ENCODE peak calls at places on chromosome 21, in four cellular contexts. I is SK-N-SH; V is cardiac muscle cell; O is CD4-positive, alpha-beta memory T cell. A is an unnamed sample. For H3K4me1 and H3K27me3, the result is how much of the 10 kb centered on the place peaks cover.

GRCh38 chr21:16420086-16420724 is 690.4 kb downstream of the USP25 start:
- DNase-seq in I (peak), V (peak), O (no peak), A (no peak)

GRCh38 chr21:29115899-29116298 is 14.5 kb upstream of the MAP3K7CL start:
- DNase-seq in I (no peak), V (no peak), O (no peak), A (no peak)

GRCh38 chr21:30463713-30464112 is 16.5 kb downstream of the KRTAP19-1 start:
- DNase-seq in I (peak), V (no peak), O (no peak), A (no peak)

GRCh38 chr21:20004353-20004752 is 993.9 kb upstream of the NCAM2 start:
- DNase-seq in I (no peak), V (no peak), O (no peak), A (no peak)

GRCh38 chr21:16330340-16331319 is 600.8 kb downstream of the USP25 start:
- DNase-seq in I (peak), V (peak), O (peak), A (no peak)

GRCh38 chr21:28675265-28676041 is 317.2 kb downstream of the LTN1 start:
- DNase-seq in I (no peak), V (peak), O (no peak), A (no peak)

GRCh38 chr21:15841856-15842564 is 112.2 kb downstream of the USP25 start:
- DNase-seq in I (no peak), V (peak), O (no peak), A (no peak)

GRCh38 chr21:28410264-28410663 is 582.4 kb downstream of the LTN1 start:
- DNase-seq in I (peak), V (peak), O (no peak), A (no peak)

GRCh38 chr21:26391166-26391565 is 181.9 kb downstream of the CYYR1 start:
- DNase-seq in I (no peak), V (no peak), O (no peak), A (no peak)

GRCh38 chr21:33070921-33071877 is 1.3 kb downstream of the OLIG1 start:
- DNase-seq in I (peak), V (peak), O (no peak), A (no peak)

GRCh38 chr21:35940074-35940927 is 120.0 kb downstream of the SETD4 start:
- DNase-seq in I (peak), V (peak), O (no peak), A (no peak)

GRCh38 chr21:26366781-26367180 is 196.2 kb upstream of the APP start:
- DNase-seq in I (no peak), V (no peak), O (no peak), A (no peak)

GRCh38 chr21:16239659-16240265 is 510.0 kb downstream of the USP25 start:
- DNase-seq in I (no peak), V (no peak), O (no peak), A (no peak)

GRCh38 chr21:33386222-33386784 is 16.9 kb upstream of the IFNGR2 start:
- DNase-seq in I (no peak), V (no peak), O (no peak), A (no peak)

GRCh38 chr21:31686272-31686913 is 26.9 kb downstream of the SOD1 start:
- DNase-seq in I (no peak), V (no peak), O (no peak), A (no peak)

GRCh38 chr21:32819702-32820101 is 48.1 kb upstream of the PAXBP1 start:
- DNase-seq in I (no peak), V (peak), O (no peak), A (no peak)

GRCh38 chr21:16891821-16892220 is 621.0 kb upstream of the CXADR start:
- DNase-seq in I (no peak), V (peak), O (no peak), A (no peak)

GRCh38 chr21:36699026-36699545 is at the start of gene SIM2:
- DNase-seq in I (peak), V (peak), O (no peak), A (no peak)

GRCh38 chr21:36859744-36860501 is 106.5 kb downstream of the HLCS start:
- DNase-seq in I (peak), V (peak), O (peak), A (peak)

GRCh38 chr21:28229811-28230210 is 762.9 kb downstream of the LTN1 start:
- DNase-seq in I (no peak), V (peak), O (no peak), A (no peak)

GRCh38 chr21:39390212-39390765 is 41.4 kb upstream of the HMGN1 start:
- DNase-seq in I (no peak), V (no peak), O (no peak), A (no peak)

GRCh38 chr21:16192900-16193299 is 463.1 kb downstream of the USP25 start:
- DNase-seq in I (no peak), V (peak), O (no peak), A (no peak)

GRCh38 chr21:25039461-25040380 is 567.6 kb downstream of the MRPL39 start:
- DNase-seq in I (no peak), V (no peak), O (no peak), A (no peak)

GRCh38 chr21:14879458-14879857 is 185.3 kb downstream of the NRIP1 start:
- DNase-seq in I (no peak), V (no peak), O (no peak), A (no peak)

GRCh38 chr21:24148461-24148860 is 1458.8 kb downstream of the MRPL39 start:
- DNase-seq in I (no peak), V (no peak), O (no peak), A (no peak)

GRCh38 chr21:37207441-37208009 is 59.6 kb downstream of the VPS26C start:
- DNase-seq in I (peak), V (no peak), O (no peak), A (peak)

GRCh38 chr21:31162079-31162699 is 123.9 kb upstream of the KRTAP19-8 start:
- DNase-seq in I (no peak), V (no peak), O (no peak), A (no peak)

GRCh38 chr21:30189763-30190162 is 23.2 kb upstream of the CLDN17 start:
- DNase-seq in I (no peak), V (no peak), O (no peak), A (no peak)

GRCh38 chr21:15968911-15969310 is 239.1 kb downstream of the USP25 start:
- DNase-seq in I (no peak), V (no peak), O (no peak), A (no peak)

GRCh38 chr21:14956826-14957225 is 108.0 kb downstream of the NRIP1 start:
- DNase-seq in I (no peak), V (peak), O (no peak), A (no peak)

GRCh38 chr21:40227111-40227510 is 359.9 kb downstream of the PCP4 start:
- DNase-seq in I (no peak), V (no peak), O (no peak), A (no peak)

GRCh38 chr21:35779690-35780570 is 280.4 kb downstream of the SETD4 start:
- DNase-seq in I (no peak), V (peak), O (no peak), A (no peak)

GRCh38 chr21:35635994-35636393 is 424.3 kb downstream of the SETD4 start:
- DNase-seq in I (no peak), V (no peak), O (no peak), A (no peak)

GRCh38 chr21:29232601-29233541 is 65.9 kb upstream of the BACH1 start:
- DNase-seq in I (no peak), V (peak), O (peak), A (no peak)

GRCh38 chr21:32732544-32732943 is 4.7 kb upstream of the SYNJ1 start:
- DNase-seq in I (no peak), V (no peak), O (no peak), A (no peak)

GRCh38 chr21:32612075-32612998 is at the start of gene CFAP298:
- DNase-seq in I (peak), V (peak), O (peak), A (peak)

GRCh38 chr21:46191257-46191685 is 7.0 kb upstream of the SPATC1L start:
- DNase-seq in I (peak), V (peak), O (no peak), A (peak)

GRCh38 chr21:39317134-39318090 is 4.0 kb upstream of the BRWD1 start:
- DNase-seq in I (peak), V (peak), O (no peak), A (no peak)

GRCh38 chr21:42381347-42381984 is 14.4 kb downstream of the TMPRSS3 start:
- DNase-seq in I (no peak), V (peak), O (peak), A (no peak)

GRCh38 chr21:42384184-42384583 is 11.7 kb downstream of the TMPRSS3 start:
- DNase-seq in I (no peak), V (no peak), O (no peak), A (no peak)

GRCh38 chr21:42384999-42385398 is 10.9 kb downstream of the TMPRSS3 start:
- DNase-seq in I (no peak), V (no peak), O (no peak), A (no peak)

GRCh38 chr21:42383331-42383730 is 12.5 kb downstream of the TMPRSS3 start:
- DNase-seq in I (no peak), V (no peak), O (no peak), A (no peak)

GRCh38 chr21:42382915-42383314 is 12.9 kb downstream of the TMPRSS3 start:
- DNase-seq in I (no peak), V (no peak), O (no peak), A (no peak)
- H3K4me1 ChIP-seq in I (under half), V (under half), O (under half), A (under half)

GRCh38 chr21:38299651-38300050 is 42.9 kb downstream of the KCNJ15 start:
- DNase-seq in I (no peak), V (no peak), O (no peak), A (no peak)
- H3K27me3 ChIP-seq in I (under half), V (under half), O (under half), A (under half)

GRCh38 chr21:45166931-45167330 is 92.6 kb downstream of the ADARB1 start:
- DNase-seq in I (no peak), V (no peak), O (no peak), A (no peak)
- H3K4me1 ChIP-seq in I (under half), V (under half), O (under half), A (under half)

GRCh38 chr21:42763578-42764442 is 110.4 kb downstream of the PDE9A start:
- DNase-seq in I (no peak), V (no peak), O (no peak), A (no peak)
- H3K27me3 ChIP-seq in I (under half), V (under half), O (under half), A (under half)

GRCh38 chr21:34571994-34572393 is 42.9 kb downstream of the RCAN1 start:
- DNase-seq in I (no peak), V (no peak), O (no peak), A (no peak)

GRCh38 chr21:34570315-34570714 is 44.6 kb downstream of the RCAN1 start:
- DNase-seq in I (no peak), V (peak), O (no peak), A (no peak)

GRCh38 chr21:34567574-34567973 is 47.3 kb downstream of the RCAN1 start:
- DNase-seq in I (no peak), V (no peak), O (no peak), A (no peak)

GRCh38 chr21:34565238-34565637 is 49.7 kb downstream of the RCAN1 start:
- DNase-seq in I (no peak), V (no peak), O (no peak), A (no peak)

DNA sequence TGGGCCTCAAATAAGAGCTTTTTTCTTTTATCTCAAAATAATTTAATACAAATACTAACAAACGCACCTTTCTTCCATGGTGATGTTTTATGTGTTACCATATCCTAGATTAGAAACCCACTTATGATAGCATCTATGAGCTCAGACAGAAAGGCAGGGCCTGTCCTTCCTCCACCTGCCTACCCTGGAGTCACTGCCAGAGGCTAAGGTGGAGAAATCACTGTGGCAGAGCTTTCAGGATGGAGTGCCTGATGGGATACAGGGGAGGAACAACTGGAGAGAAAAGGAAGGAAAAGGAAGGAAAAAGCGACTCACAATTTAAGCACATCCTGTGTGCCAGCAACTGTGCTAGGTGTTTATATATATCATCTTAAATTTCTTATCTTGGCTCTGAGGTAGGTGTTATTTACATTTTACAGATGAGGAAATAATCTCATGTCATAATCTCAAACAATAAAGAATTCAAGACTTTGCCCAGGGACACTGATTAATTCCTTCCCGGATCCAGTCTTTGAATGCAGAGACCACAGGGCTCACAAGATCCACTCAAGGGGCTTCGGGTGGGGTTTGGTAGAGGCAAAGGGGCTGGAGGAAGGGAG is 45.4 kb downstream of the RCAN1 start:
- DNase-seq in I (no peak), V (no peak), O (no peak), A (no peak)
- H3K4me1 ChIP-seq in I (under half), V (under half), O (under half), A (under half)

GRCh38 chr21:41507521-41508414 is at the start of gene TMPRSS2:
- DNase-seq in I (no peak), V (no peak), O (no peak), A (no peak)

GRCh38 chr21:41508415-41509205 is 652 bp upstream of the TMPRSS2 start:
- DNase-seq in I (no peak), V (no peak), O (no peak), A (no peak)

GRCh38 chr21:41510500-41510899 is 2.5 kb upstream of the TMPRSS2 start:
- DNase-seq in I (no peak), V (no peak), O (no peak), A (no peak)

GRCh38 chr21:41509206-41509496 is 1.2 kb upstream of the TMPRSS2 start:
- DNase-seq in I (no peak), V (no peak), O (no peak), A (no peak)

DNA sequence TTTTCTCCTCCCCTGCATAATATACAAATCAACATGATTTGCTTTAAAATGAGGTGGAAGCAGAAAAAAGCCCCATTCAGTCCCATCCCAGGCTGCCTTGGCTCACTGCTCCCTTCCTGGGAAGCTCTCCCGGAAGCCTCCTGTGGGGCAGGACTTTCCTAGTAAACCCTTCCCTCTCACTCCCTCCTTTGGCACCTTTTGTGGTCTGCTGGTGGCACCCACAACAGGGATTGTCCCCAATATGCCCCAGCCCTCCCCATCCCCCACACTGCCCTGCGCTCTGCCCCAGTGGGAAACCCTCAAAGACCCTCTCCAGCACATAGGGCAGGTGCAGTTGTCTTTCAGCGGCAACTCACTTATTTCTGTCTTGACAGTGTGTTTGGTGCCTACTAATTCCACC is 1.8 kb upstream of the TMPRSS2 start:
- DNase-seq in I (no peak), V (no peak), O (no peak), A (no peak)
- H3K27me3 ChIP-seq in I (under half), V (half or more), O (under half), A (under half)